ENCODE peak calls at places on chromosome 17, in nine cellular contexts. N, H, B, F, X, W, Z, R and U are unnamed samples.

GRCh38 chr17:81161536-81161935 is 3.8 kb upstream of the PVALEF start:
- DNase-seq in N (no peak), H (no peak), B (no peak), F (no peak), X (no peak), W (no peak), Z (no peak), R (no peak), U (no peak)

GRCh38 chr17:11331790-11332526 is 90.9 kb downstream of the SHISA6 start:
- DNase-seq in N (no peak), H (no peak), B (no peak), F (no peak), X (no peak), W (no peak), Z (no peak), R (no peak), U (no peak)

GRCh38 chr17:38926290-38927070 is 1.1 kb downstream of the LASP1NB start:
- DNase-seq in N (no peak), H (no peak), B (no peak), F (no peak), X (no peak), W (no peak), Z (no peak), R (no peak), U (peak)

GRCh38 chr17:82927661-82928601 is 88.1 kb upstream of the ZNF750 start:
- DNase-seq in N (no peak), H (no peak), B (peak), F (no peak), X (no peak), W (no peak), Z (no peak), R (no peak), U (no peak)

GRCh38 chr17:76281573-76282371 is 16.6 kb downstream of the UBALD2 start:
- DNase-seq in N (no peak), H (no peak), B (no peak), F (no peak), X (no peak), W (no peak), Z (no peak), R (no peak), U (no peak)

GRCh38 chr17:81400154-81400938 is 5.1 kb downstream of the BAHCC1 start:
- DNase-seq in N (no peak), H (peak), B (peak), F (no peak), X (no peak), W (no peak), Z (peak), R (no peak), U (no peak)

GRCh38 chr17:75182319-75182568 is 515 bp downstream of the SUMO2 start:
- DNase-seq in N (no peak), H (no peak), B (no peak), F (no peak), X (no peak), W (peak), Z (no peak), R (no peak), U (no peak)

GRCh38 chr17:45256114-45256966 is 5.6 kb downstream of the SPATA32 start:
- DNase-seq in N (no peak), H (no peak), B (no peak), F (no peak), X (no peak), W (no peak), Z (no peak), R (no peak), U (peak)

GRCh38 chr17:68981288-68981687 is 26.1 kb upstream of the ABCA8 start:
- DNase-seq in N (no peak), H (peak), B (no peak), F (peak), X (peak), W (no peak), Z (peak), R (no peak), U (peak)

GRCh38 chr17:70629902-70630301 is 460.6 kb downstream of the KCNJ2 start:
- DNase-seq in N (no peak), H (no peak), B (peak), F (no peak), X (peak), W (no peak), Z (peak), R (no peak), U (peak)

GRCh38 chr17:81566461-81567126 is 14.4 kb upstream of the FAAP100 start:
- DNase-seq in N (no peak), H (peak), B (peak), F (peak), X (peak), W (no peak), Z (peak), R (no peak), U (peak)

GRCh38 chr17:76240461-76241204 is at the start of gene RNF157:
- DNase-seq in N (no peak), H (peak), B (peak), F (peak), X (no peak), W (peak), Z (peak), R (no peak), U (peak)

GRCh38 chr17:50689251-50689650 is 18.5 kb downstream of the ANKRD40 start:
- DNase-seq in N (no peak), H (peak), B (no peak), F (peak), X (peak), W (no peak), Z (peak), R (no peak), U (peak)

GRCh38 chr17:57468932-57469775 is 212.8 kb downstream of the MSI2 start:
- DNase-seq in N (no peak), H (no peak), B (no peak), F (no peak), X (no peak), W (no peak), Z (no peak), R (no peak), U (no peak)

GRCh38 chr17:6328279-6328678 is 106.6 kb downstream of the AIPL1 start:
- DNase-seq in N (no peak), H (no peak), B (no peak), F (no peak), X (no peak), W (no peak), Z (no peak), R (no peak), U (peak)

GRCh38 chr17:45577571-45578279 is 87.2 kb upstream of the PLEKHM1 start:
- DNase-seq in N (no peak), H (no peak), B (no peak), F (no peak), X (no peak), W (no peak), Z (no peak), R (no peak), U (no peak)

GRCh38 chr17:39198186-39198566 is 707 bp upstream of the CACNB1 start:
- DNase-seq in N (no peak), H (no peak), B (no peak), F (no peak), X (no peak), W (no peak), Z (no peak), R (no peak), U (no peak)

GRCh38 chr17:65099941-65100315 is 37.2 kb upstream of the RGS9 start:
- DNase-seq in N (peak), H (peak), B (peak), F (peak), X (peak), W (no peak), Z (peak), R (peak), U (peak)

GRCh38 chr17:48054238-48055185 is 6.4 kb downstream of the NFE2L1 start:
- DNase-seq in N (no peak), H (no peak), B (peak), F (peak), X (no peak), W (peak), Z (peak), R (no peak), U (no peak)

GRCh38 chr17:6639651-6640535 is 618 bp downstream of the KIAA0753 start:
- DNase-seq in N (no peak), H (peak), B (peak), F (peak), X (no peak), W (peak), Z (peak), R (no peak), U (peak)

GRCh38 chr17:62164712-62165377 is 99.8 kb upstream of the MED13 start:
- DNase-seq in N (no peak), H (no peak), B (no peak), F (no peak), X (no peak), W (no peak), Z (peak), R (no peak), U (no peak)

GRCh38 chr17:562174-562573 is 152.5 kb downstream of the VPS53 start:
- DNase-seq in N (no peak), H (no peak), B (no peak), F (no peak), X (no peak), W (no peak), Z (no peak), R (no peak), U (no peak)

GRCh38 chr17:81928497-81929252 is 1.1 kb upstream of the MAFG start:
- DNase-seq in N (no peak), H (no peak), B (no peak), F (no peak), X (no peak), W (no peak), Z (no peak), R (no peak), U (peak)

GRCh38 chr17:73911726-73912359 is 267.6 kb upstream of the SDK2 start:
- DNase-seq in N (no peak), H (no peak), B (no peak), F (no peak), X (no peak), W (no peak), Z (no peak), R (no peak), U (peak)

GRCh38 chr17:54256530-54256929 is 433.8 kb downstream of the KIF2B start:
- DNase-seq in N (no peak), H (no peak), B (no peak), F (no peak), X (no peak), W (no peak), Z (no peak), R (no peak), U (no peak)

GRCh38 chr17:82723169-82723807 is 6.8 kb downstream of the FN3KRP start:
- DNase-seq in N (no peak), H (no peak), B (no peak), F (no peak), X (no peak), W (no peak), Z (no peak), R (no peak), U (no peak)

GRCh38 chr17:61837175-61838051 is 25.9 kb downstream of the BRIP1 start:
- DNase-seq in N (peak), H (peak), B (peak), F (peak), X (peak), W (peak), Z (peak), R (peak), U (peak)

GRCh38 chr17:34755981-34756669 is 176.7 kb downstream of the TMEM132E start:
- DNase-seq in N (no peak), H (no peak), B (no peak), F (no peak), X (no peak), W (no peak), Z (no peak), R (no peak), U (no peak)